ENCODE peak calls at places on chromosome 11, in eight cellular contexts. I is germinal center; A is H9; P is NCI-H510A treated with DMSO at 0.1 percent for 48 hours; R is activated T-cell treated with anti-CD3 and anti-CD28 coated beads, Interleukin-2, amount 50 U/mL, for 72 hours; V is Right ventricle myocardium superior; L is ecto neural progenitor cell; M is body of pancreas. Y is an unnamed sample.

GRCh38 chr11:16985297-16985696 is 28.9 kb downstream of the PLEKHA7 start:
- DNase-seq in I (no peak), M (peak; percentile 48), P (no peak), V (no peak), R (no peak), A (no peak), L (no peak), Y (peak; percentile 73)

GRCh38 chr11:5620606-5621521 is 3.9 kb upstream of the TRIM34 start:
- DNase-seq in V (no peak), A (no peak), M (peak; percentile 34), I (no peak), R (no peak), L (no peak), P (peak; percentile 75), Y (no peak)

GRCh38 chr11:128779036-128779435 is 85.2 kb downstream of the FLI1 start:
- DNase-seq in L (no peak), A (no peak), R (no peak), V (no peak), I (no peak), M (no peak), P (no peak), Y (no peak)

GRCh38 chr11:61122761-61123160 is 20.5 kb downstream of the CD5 start:
- DNase-seq in P (no peak), I (no peak), A (no peak), R (no peak), L (no peak), V (no peak), M (no peak), Y (no peak)

GRCh38 chr11:9399466-9399865 is 15.0 kb downstream of the IPO7 start:
- DNase-seq in P (no peak), V (no peak), I (no peak), M (no peak), L (no peak), A (no peak), R (no peak), Y (no peak)

GRCh38 chr11:38553033-38553432 is 1955.0 kb upstream of the RAG2 start:
- DNase-seq in R (no peak), V (no peak), M (no peak), P (no peak), A (no peak), L (no peak), I (no peak), Y (no peak)

GRCh38 chr11:65551572-65552398 is 6.4 kb downstream of the LTBP3 start:
- DNase-seq in A (peak; percentile 83), R (peak; percentile 75), L (peak; percentile 69), P (peak; percentile 86), M (peak; percentile 87), V (peak; percentile 69), I (peak; percentile 69), Y (peak; percentile 67)

GRCh38 chr11:49151211-49151610 is 57.2 kb downstream of the FOLH1 start:
- DNase-seq in I (no peak), M (no peak), V (no peak), A (no peak), R (no peak), L (no peak), P (no peak), Y (no peak)

GRCh38 chr11:125948278-125949051 is 2.6 kb downstream of the VSIG10L2 start:
- DNase-seq in L (no peak), P (no peak), I (no peak), A (no peak), V (no peak), R (no peak), M (no peak), Y (no peak)

Y was measured in DMS79 treated with DMSO at 0.1 percent for 48 hours.